ENCODE peak calls at places on chromosomes 6 and 20, in six cellular contexts. One of them, this sample, is unnamed.

GRCh38 chr6:75412937-75413662 is 80.5 kb downstream of the FILIP1 start:
- DNase-seq in heart left ventricle: no peak
- DNase-seq in BE2C: no peak
- DNase-seq in osteocyte: no peak
- DNase-seq in GM20000: no peak
- DNase-seq in GM23338: no peak
- DNase-seq in this sample: no peak

GRCh38 chr6:137975058-137975940 is 108.2 kb downstream of the TNFAIP3 start:
- DNase-seq in heart left ventricle: no peak
- DNase-seq in osteocyte: no peak
- DNase-seq in GM23338: peak; percentile 27
- DNase-seq in BE2C: no peak
- DNase-seq in GM20000: peak; percentile 29
- DNase-seq in this sample: no peak

GRCh38 chr6:48912503-48912902 is 550.5 kb downstream of the MMUT start:
- DNase-seq in BE2C: no peak
- DNase-seq in osteocyte: no peak
- DNase-seq in heart left ventricle: no peak
- DNase-seq in GM20000: no peak
- DNase-seq in GM23338: no peak
- DNase-seq in this sample: no peak

GRCh38 chr6:112007805-112008204 is 46.1 kb upstream of the CCN6 start:
- DNase-seq in heart left ventricle: no peak
- DNase-seq in GM20000: no peak
- DNase-seq in osteocyte: no peak
- DNase-seq in BE2C: no peak
- DNase-seq in GM23338: no peak
- DNase-seq in this sample: no peak

GRCh38 chr6:85449388-85449817 is 480 bp upstream of the NT5E start:
- DNase-seq in osteocyte: no peak
- DNase-seq in heart left ventricle: peak; percentile 34
- DNase-seq in BE2C: peak; percentile 20
- DNase-seq in GM20000: peak; percentile 87
- DNase-seq in GM23338: peak; percentile 63
- DNase-seq in this sample: no peak

GRCh38 chr20:54123587-54124180 is 50.1 kb downstream of the CYP24A1 start:
- DNase-seq in BE2C: no peak
- DNase-seq in GM23338: peak; percentile 83
- DNase-seq in heart left ventricle: no peak
- DNase-seq in GM20000: no peak
- DNase-seq in osteocyte: no peak
- DNase-seq in this sample: peak; percentile 71

GRCh38 chr6:141641406-141641805 is 491.3 kb upstream of the GJE1 start:
- DNase-seq in GM20000: no peak
- DNase-seq in GM23338: no peak
- DNase-seq in osteocyte: no peak
- DNase-seq in heart left ventricle: no peak
- DNase-seq in BE2C: no peak
- DNase-seq in this sample: no peak

GRCh38 chr6:23533954-23534725 is 591.9 kb upstream of the NRSN1 start:
- DNase-seq in BE2C: no peak
- DNase-seq in GM23338: no peak
- DNase-seq in heart left ventricle: no peak
- DNase-seq in GM20000: no peak
- DNase-seq in osteocyte: no peak
- DNase-seq in this sample: no peak

GRCh38 chr6:39791850-39792500 is at the start of gene DAAM2:
- DNase-seq in osteocyte: no peak
- DNase-seq in heart left ventricle: peak; percentile 74
- DNase-seq in GM23338: peak; percentile 66
- DNase-seq in GM20000: peak; percentile 14
- DNase-seq in BE2C: no peak
- DNase-seq in this sample: peak; percentile 76

GRCh38 chr6:170114187-170114945 is 176.5 kb downstream of the DLL1 start:
- DNase-seq in GM20000: no peak
- DNase-seq in BE2C: no peak
- DNase-seq in osteocyte: peak; percentile 53
- DNase-seq in heart left ventricle: peak; percentile 7
- DNase-seq in GM23338: no peak
- DNase-seq in this sample: peak; percentile 20

GRCh38 chr6:81987293-81987692 is 234.8 kb upstream of the TENT5A start:
- DNase-seq in GM20000: no peak
- DNase-seq in BE2C: no peak
- DNase-seq in GM23338: no peak
- DNase-seq in osteocyte: no peak
- DNase-seq in heart left ventricle: no peak
- DNase-seq in this sample: no peak

GRCh38 chr20:54565255-54565654 is 89.9 kb downstream of the DOK5 start:
- DNase-seq in GM23338: no peak
- DNase-seq in BE2C: no peak
- DNase-seq in heart left ventricle: no peak
- DNase-seq in GM20000: no peak
- DNase-seq in osteocyte: no peak
- DNase-seq in this sample: no peak

GRCh38 chr6:78268591-78268990 is 598.8 kb upstream of the IRAK1BP1 start:
- DNase-seq in heart left ventricle: no peak
- DNase-seq in BE2C: no peak
- DNase-seq in GM23338: no peak
- DNase-seq in GM20000: no peak
- DNase-seq in osteocyte: no peak
- DNase-seq in this sample: no peak

GRCh38 chr6:105651969-105652368 is 249.1 kb upstream of the PREP start:
- DNase-seq in GM23338: no peak
- DNase-seq in heart left ventricle: no peak
- DNase-seq in BE2C: no peak
- DNase-seq in osteocyte: no peak
- DNase-seq in GM20000: no peak
- DNase-seq in this sample: no peak

GRCh38 chr6:144582939-144583613 is 297.9 kb downstream of the UTRN start:
- DNase-seq in heart left ventricle: peak; percentile 30
- DNase-seq in GM20000: peak; percentile 39
- DNase-seq in GM23338: peak; percentile 36
- DNase-seq in osteocyte: no peak
- DNase-seq in BE2C: peak; percentile 90
- DNase-seq in this sample: no peak

GRCh38 chr6:132259070-132259469 is 142.2 kb downstream of the MOXD1 start:
- DNase-seq in heart left ventricle: no peak
- DNase-seq in osteocyte: no peak
- DNase-seq in GM20000: no peak
- DNase-seq in GM23338: peak; percentile 42
- DNase-seq in BE2C: no peak
- DNase-seq in this sample: no peak

GRCh38 chr6:149905911-149906371 is 8.0 kb upstream of the RAET1E start:
- DNase-seq in heart left ventricle: no peak
- DNase-seq in osteocyte: peak; percentile 80
- DNase-seq in GM23338: no peak
- DNase-seq in GM20000: no peak
- DNase-seq in BE2C: peak; percentile 38
- DNase-seq in this sample: no peak

GRCh38 chr6:112337209-112337638 is 9.9 kb upstream of the RFPL4B start:
- DNase-seq in GM23338: peak; percentile 81
- DNase-seq in GM20000: no peak
- DNase-seq in heart left ventricle: peak; percentile 62
- DNase-seq in osteocyte: no peak
- DNase-seq in BE2C: peak; percentile 79
- DNase-seq in this sample: no peak

GRCh38 chr6:168080397-168081077 is 1.5 kb upstream of the FRMD1 start:
- DNase-seq in BE2C: no peak
- DNase-seq in heart left ventricle: no peak
- DNase-seq in GM20000: no peak
- DNase-seq in osteocyte: no peak
- DNase-seq in GM23338: no peak
- DNase-seq in this sample: no peak

GRCh38 chr20:2402271-2402980 is 21.7 kb downstream of the TGM6 start:
- DNase-seq in heart left ventricle: no peak
- DNase-seq in GM23338: peak; percentile 45
- DNase-seq in osteocyte: peak; percentile 23
- DNase-seq in GM20000: no peak
- DNase-seq in BE2C: no peak
- DNase-seq in this sample: no peak

GRCh38 chr20:57384953-57385761 is 6.0 kb upstream of the RBM38 start:
- DNase-seq in heart left ventricle: no peak
- DNase-seq in GM23338: no peak
- DNase-seq in osteocyte: no peak
- DNase-seq in BE2C: no peak
- DNase-seq in GM20000: no peak
- DNase-seq in this sample: peak; percentile 69

GRCh38 chr6:3708540-3708939 is 43.0 kb downstream of the PXDC1 start:
- DNase-seq in GM20000: no peak
- DNase-seq in BE2C: no peak
- DNase-seq in osteocyte: no peak
- DNase-seq in heart left ventricle: no peak
- DNase-seq in GM23338: no peak
- DNase-seq in this sample: no peak

GRCh38 chr6:39339557-39340555 is 17.4 kb upstream of the KCNK16 start:
- DNase-seq in heart left ventricle: no peak
- DNase-seq in GM20000: no peak
- DNase-seq in GM23338: no peak
- DNase-seq in osteocyte: no peak
- DNase-seq in BE2C: no peak
- DNase-seq in this sample: no peak

GRCh38 chr20:61262514-61262913 is 10.5 kb downstream of the CDH4 start:
- DNase-seq in GM20000: no peak
- DNase-seq in heart left ventricle: no peak
- DNase-seq in GM23338: peak; percentile 17
- DNase-seq in BE2C: no peak
- DNase-seq in osteocyte: no peak
- DNase-seq in this sample: no peak

GRCh38 chr20:34322267-34323105 is 19.3 kb upstream of the AHCY start:
- DNase-seq in osteocyte: no peak
- DNase-seq in heart left ventricle: no peak
- DNase-seq in GM20000: no peak
- DNase-seq in BE2C: no peak
- DNase-seq in GM23338: no peak
- DNase-seq in this sample: no peak

GRCh38 chr6:7999201-7999600 is 65.0 kb downstream of the BLOC1S5 start:
- DNase-seq in BE2C: no peak
- DNase-seq in osteocyte: no peak
- DNase-seq in GM23338: no peak
- DNase-seq in GM20000: no peak
- DNase-seq in heart left ventricle: no peak
- DNase-seq in this sample: no peak

GRCh38 chr6:169972736-169973135 is 221.3 kb downstream of the ERMARD start:
- DNase-seq in BE2C: no peak
- DNase-seq in osteocyte: peak; percentile 69
- DNase-seq in GM20000: no peak
- DNase-seq in heart left ventricle: no peak
- DNase-seq in GM23338: no peak
- DNase-seq in this sample: peak; percentile 55

GRCh38 chr6:4125500-4125899 is 9.9 kb downstream of the ECI2 start:
- DNase-seq in GM23338: no peak
- DNase-seq in BE2C: no peak
- DNase-seq in heart left ventricle: no peak
- DNase-seq in osteocyte: no peak
- DNase-seq in GM20000: no peak
- DNase-seq in this sample: no peak

GRCh38 chr6:43744931-43745727 is 24.9 kb upstream of the VEGFA start:
- DNase-seq in GM23338: no peak
- DNase-seq in heart left ventricle: no peak
- DNase-seq in GM20000: no peak
- DNase-seq in BE2C: no peak
- DNase-seq in osteocyte: no peak
- DNase-seq in this sample: no peak

GRCh38 chr20:45545754-45546453 is 1.3 kb downstream of the EPPIN start:
- DNase-seq in GM20000: peak; percentile 10
- DNase-seq in heart left ventricle: no peak
- DNase-seq in BE2C: no peak
- DNase-seq in GM23338: peak; percentile 82
- DNase-seq in osteocyte: no peak
- DNase-seq in this sample: no peak

GRCh38 chr6:158085261-158086053 is 82.6 kb downstream of the SERAC1 start:
- DNase-seq in heart left ventricle: no peak
- DNase-seq in GM20000: no peak
- DNase-seq in BE2C: no peak
- DNase-seq in GM23338: no peak
- DNase-seq in osteocyte: peak; percentile 67
- DNase-seq in this sample: peak; percentile 54

DNA sequence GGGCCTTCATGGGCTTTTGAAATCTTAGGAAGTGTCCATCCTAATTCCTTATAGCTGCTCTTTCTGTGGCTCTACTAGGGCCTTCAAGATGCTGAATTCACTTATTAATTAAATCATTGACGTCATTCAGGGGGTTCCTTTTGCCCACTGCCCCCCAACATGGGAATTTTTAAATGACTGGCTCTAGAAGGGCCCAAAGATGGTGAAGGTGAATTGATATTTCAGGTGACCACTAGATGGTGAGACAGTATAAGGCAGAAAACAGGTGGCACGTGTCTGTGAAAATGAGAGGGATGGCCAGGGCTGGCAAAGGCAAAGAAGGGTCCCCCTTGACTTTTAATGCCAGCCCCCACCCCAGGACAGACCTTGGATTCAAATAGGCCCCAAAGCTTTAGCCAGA is 11.8 kb downstream of the GNAS start:
- DNase-seq in BE2C: no peak
- DNase-seq in GM20000: no peak
- DNase-seq in osteocyte: no peak
- DNase-seq in heart left ventricle: no peak
- DNase-seq in GM23338: no peak
- DNase-seq in this sample: no peak
- TF ChIP-seq CTCF in BE2C: peak; percentile 50
- TF ChIP-seq CTCF in GM20000: no peak
- TF ChIP-seq CTCF in osteocyte: peak; percentile 13
- TF ChIP-seq CTCF in heart left ventricle: peak; percentile 16
- TF ChIP-seq CTCF in GM23338: peak; percentile 40
- TF ChIP-seq CTCF in this sample: peak; percentile 32

GRCh38 chr6:159540152-159540551 is 152.9 kb downstream of the SOD2 start:
- DNase-seq in GM23338: peak; percentile 85
- DNase-seq in BE2C: peak; percentile 49
- DNase-seq in GM20000: no peak
- DNase-seq in heart left ventricle: no peak
- DNase-seq in osteocyte: no peak
- DNase-seq in this sample: no peak
- TF ChIP-seq CTCF in GM23338: peak; percentile 75
- TF ChIP-seq CTCF in BE2C: peak; percentile 67
- TF ChIP-seq CTCF in GM20000: no peak
- TF ChIP-seq CTCF in heart left ventricle: no peak
- TF ChIP-seq CTCF in osteocyte: no peak
- TF ChIP-seq CTCF in this sample: peak; percentile 63

GRCh38 chr6:165002866-165003265 is 306.5 kb downstream of the C6orf118 start:
- DNase-seq in BE2C: no peak
- DNase-seq in heart left ventricle: no peak
- DNase-seq in osteocyte: no peak
- DNase-seq in GM20000: no peak
- DNase-seq in GM23338: peak; percentile 42
- DNase-seq in this sample: no peak
- TF ChIP-seq CTCF in BE2C: no peak
- TF ChIP-seq CTCF in heart left ventricle: no peak
- TF ChIP-seq CTCF in osteocyte: no peak
- TF ChIP-seq CTCF in GM20000: no peak
- TF ChIP-seq CTCF in GM23338: peak; percentile 44
- TF ChIP-seq CTCF in this sample: no peak

DNA sequence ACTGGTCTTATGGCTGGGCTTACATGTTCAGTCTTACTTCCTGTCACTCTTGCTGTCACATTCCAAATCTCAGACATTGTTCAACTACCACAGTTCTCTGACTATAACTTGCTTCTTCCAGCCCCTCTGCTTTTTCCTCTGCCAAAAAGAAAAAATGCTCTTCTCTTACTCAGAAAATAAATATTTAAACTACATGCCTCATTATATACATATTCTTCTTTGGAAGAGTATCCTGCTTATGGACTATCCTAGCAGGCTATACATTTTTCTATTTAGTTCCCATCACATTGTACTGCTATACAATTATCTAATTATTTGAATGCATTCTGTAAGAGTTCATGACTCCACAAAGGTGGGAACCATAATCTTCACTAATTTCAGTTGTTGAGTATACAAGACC is 175.4 kb downstream of the TBC1D32 start:
- DNase-seq in BE2C: no peak
- DNase-seq in heart left ventricle: no peak
- DNase-seq in osteocyte: no peak
- DNase-seq in GM20000: no peak
- DNase-seq in GM23338: no peak
- DNase-seq in this sample: no peak
- TF ChIP-seq CTCF in BE2C: no peak
- TF ChIP-seq CTCF in heart left ventricle: no peak
- TF ChIP-seq CTCF in osteocyte: no peak
- TF ChIP-seq CTCF in GM20000: no peak
- TF ChIP-seq CTCF in GM23338: no peak
- TF ChIP-seq CTCF in this sample: no peak

This sample was measured in type B pancreatic cell.